ENCODE peak calls at places on chromosomes 7 and 10, in seven cellular contexts. I is ovary, O is A549, A is HepG2, Q is HCT116, R is GM12892, V is body of pancreas. E is an unnamed sample.

GRCh38 chr7:20164420-20165145 is 52.6 kb downstream of the MACC1 start:
- DNase-seq in I (no peak), R (no peak), V (no peak), O (no peak), Q (no peak), A (no peak), E (no peak)

GRCh38 chr7:42186181-42186580 is 50.8 kb downstream of the GLI3 start:
- DNase-seq in V (no peak), Q (no peak), R (no peak), I (no peak), O (peak), A (no peak), E (no peak)

GRCh38 chr10:113177936-113178335 is 227.9 kb downstream of the TCF7L2 start:
- DNase-seq in O (no peak), R (no peak), A (no peak), Q (no peak), V (no peak), I (no peak), E (no peak)

GRCh38 chr7:75054744-75055527 is 18.7 kb downstream of the RCC1L start:
- DNase-seq in R (no peak), O (no peak), V (no peak), A (no peak), I (peak), Q (no peak), E (peak)

GRCh38 chr7:122689346-122690109 is 9.4 kb downstream of the RNF133 start:
- DNase-seq in O (no peak), R (no peak), I (no peak), V (no peak), Q (no peak), A (peak), E (no peak)

GRCh38 chr10:13915710-13916109 is 328.9 kb downstream of the PRPF18 start:
- DNase-seq in O (no peak), V (no peak), I (no peak), R (no peak), Q (no peak), A (peak), E (no peak)

GRCh38 chr10:121735248-121735647 is 137.0 kb upstream of the FGFR2 start:
- DNase-seq in V (no peak), Q (no peak), O (no peak), R (no peak), A (no peak), I (no peak), E (no peak)

GRCh38 chr7:117069379-117069778 is 116.1 kb downstream of the ST7 start:
- DNase-seq in A (no peak), Q (no peak), O (no peak), I (no peak), R (no peak), V (no peak), E (no peak)

GRCh38 chr7:137146996-137147720 is 196.4 kb downstream of the PTN start:
- DNase-seq in Q (no peak), R (no peak), A (no peak), O (no peak), I (no peak), V (no peak), E (no peak)

GRCh38 chr7:78852951-78853350 is 600.5 kb downstream of the MAGI2 start:
- DNase-seq in V (no peak), R (no peak), I (no peak), Q (no peak), O (no peak), A (no peak), E (peak)

GRCh38 chr7:116801092-116801710 is 61.2 kb upstream of the CAPZA2 start:
- DNase-seq in R (no peak), V (no peak), I (no peak), O (peak), Q (peak), A (peak), E (peak)

GRCh38 chr10:62639139-62639538 is 165.4 kb upstream of the ADO start:
- DNase-seq in A (no peak), O (no peak), Q (no peak), R (no peak), V (no peak), I (no peak), E (no peak)

GRCh38 chr7:12567015-12567414 is 3.5 kb upstream of the SCIN start:
- DNase-seq in Q (no peak), V (no peak), O (no peak), A (no peak), R (peak), I (no peak), E (no peak)

GRCh38 chr10:69636626-69637550 is 6.8 kb downstream of the FAM241B start:
- DNase-seq in I (no peak), V (peak), R (no peak), O (peak), Q (peak), A (no peak), E (peak)

GRCh38 chr7:131544449-131545425 is 11.7 kb downstream of the PODXL start:
- DNase-seq in O (peak), I (no peak), Q (no peak), V (no peak), A (peak), R (no peak), E (no peak)

GRCh38 chr7:45897042-45897690 is 8.9 kb downstream of the IGFBP1 start:
- DNase-seq in Q (no peak), O (no peak), R (no peak), V (no peak), A (no peak), I (no peak), E (no peak)

GRCh38 chr10:43885842-43886241 is 237.2 kb upstream of the ZNF32 start:
- DNase-seq in Q (no peak), R (no peak), I (no peak), A (no peak), O (no peak), V (peak), E (no peak)

GRCh38 chr10:62268399-62269076 is at the start of gene RTKN2:
- DNase-seq in Q (peak), I (peak), A (peak), R (peak), V (peak), O (peak), E (peak)

GRCh38 chr7:26101471-26102151 is 50.4 kb upstream of the NFE2L3 start:
- DNase-seq in Q (no peak), A (peak), I (no peak), V (no peak), R (no peak), O (no peak), E (no peak)

GRCh38 chr7:143901360-143901709 is 641 bp downstream of the TCAF1 start:
- DNase-seq in Q (no peak), O (no peak), I (peak), R (no peak), A (peak), V (peak), E (no peak)

GRCh38 chr7:108268200-108268820 is 138.1 kb upstream of the LAMB4 start:
- DNase-seq in Q (no peak), I (no peak), A (no peak), O (no peak), V (no peak), R (no peak), E (no peak)

GRCh38 chr7:80681272-80681885 is 42.9 kb downstream of the CD36 start:
- DNase-seq in A (peak), Q (peak), I (no peak), O (peak), V (no peak), R (no peak), E (no peak)

GRCh38 chr7:85041599-85042216 is 145.1 kb downstream of the SEMA3D start:
- DNase-seq in V (peak), A (peak), R (no peak), I (peak), O (peak), Q (peak), E (peak)

GRCh38 chr7:36514289-36515243 is 124.9 kb downstream of the ANLN start:
- DNase-seq in V (no peak), R (no peak), Q (no peak), A (no peak), I (no peak), O (no peak), E (no peak)

GRCh38 chr7:73856941-73857340 is 4.0 kb upstream of the TMEM270 start:
- DNase-seq in R (no peak), O (no peak), I (no peak), Q (no peak), V (no peak), A (no peak), E (no peak)

DNA sequence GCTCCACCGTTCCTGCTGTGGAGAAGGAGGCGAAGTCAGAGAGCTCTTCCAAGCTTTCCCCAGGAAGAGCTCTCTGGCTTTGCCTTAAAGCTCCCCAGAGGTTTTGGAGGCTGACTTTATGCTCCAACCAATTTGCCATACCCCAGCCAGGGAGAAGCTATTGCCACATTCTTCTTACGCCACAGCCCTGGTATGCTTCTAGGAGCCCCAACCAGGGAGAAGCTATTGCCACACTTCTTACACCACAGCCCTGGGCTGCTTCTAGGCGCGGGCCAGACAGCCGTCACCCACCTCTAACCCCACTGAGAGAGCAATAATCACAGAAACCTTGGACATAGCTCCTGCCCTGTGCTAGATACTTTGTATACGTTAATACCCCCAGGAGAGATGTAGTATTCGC is 951 bp downstream of the ELOVL3 start:
- DNase-seq in A (peak), Q (no peak), R (no peak), V (no peak), O (no peak), I (no peak), E (no peak)
- TF ChIP-seq POLR2A in A (no peak), Q (no peak), R (no peak), V (no peak), O (no peak), I (no peak), E (no peak)

DNA sequence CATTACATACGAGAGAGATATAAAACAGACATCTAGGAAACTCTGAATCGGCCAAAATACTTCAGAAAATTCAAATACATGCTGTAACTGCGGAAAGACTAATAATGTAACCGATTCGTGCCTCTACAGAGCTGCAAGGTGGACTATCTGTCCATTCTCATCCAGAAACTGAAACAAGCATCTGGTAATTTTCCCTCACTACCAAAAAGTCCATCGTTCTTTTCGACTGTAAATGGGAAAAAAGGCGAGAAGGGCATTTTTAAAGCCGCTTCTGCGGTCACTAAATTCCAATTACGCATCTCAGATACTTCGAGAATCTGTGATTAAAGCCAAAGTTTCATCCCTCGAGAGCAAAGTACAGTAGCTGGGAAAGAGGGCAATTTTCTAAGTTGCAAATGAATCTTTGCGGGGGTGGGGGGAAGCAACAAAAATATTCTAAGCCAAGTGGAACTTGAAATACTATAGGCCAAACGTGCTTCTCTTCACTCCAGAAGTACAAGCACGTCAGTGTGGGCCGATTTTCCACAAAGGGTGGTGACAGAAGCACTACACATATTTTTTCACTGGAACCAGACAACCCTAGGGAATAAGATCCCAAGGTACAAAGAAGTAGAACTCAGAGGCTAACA is 1.2 kb downstream of the OGA start:
- DNase-seq in I (no peak), O (no peak), Q (no peak), A (no peak), V (no peak), R (no peak), E (no peak)
- TF ChIP-seq POLR2A in I (no peak), O (no peak), Q (no peak), A (no peak), V (no peak), R (no peak), E (no peak)

DNA sequence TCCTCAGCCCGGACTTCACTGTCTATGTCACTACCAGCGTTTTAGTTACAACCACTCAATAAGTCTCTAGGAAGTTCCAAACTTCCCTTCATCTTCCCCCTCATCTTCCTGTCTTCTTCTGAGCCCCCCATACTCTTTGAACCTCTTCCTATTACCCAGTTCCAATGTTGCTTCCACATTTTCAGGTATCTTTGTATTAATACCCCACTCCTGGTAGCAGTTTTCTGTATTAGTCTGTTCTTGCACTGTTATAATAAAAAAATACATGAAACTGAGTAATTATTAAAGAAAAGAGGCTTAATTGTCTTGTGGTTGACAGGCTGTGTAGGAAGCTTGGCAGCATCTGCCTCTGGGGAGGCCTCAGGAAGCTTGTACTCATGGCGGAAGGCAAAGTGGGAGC is 218.6 kb downstream of the BICC1 start:
- DNase-seq in O (no peak), I (no peak), Q (no peak), R (no peak), A (no peak), V (no peak), E (no peak)
- TF ChIP-seq POLR2A in O (no peak), I (no peak), Q (no peak), R (no peak), A (no peak), V (no peak), E (no peak)

GRCh38 chr10:27155073-27155754 is at the start of gene MASTL:
- DNase-seq in Q (peak), A (peak), R (peak), V (peak), O (peak), I (peak), E (peak)
- TF ChIP-seq POLR2A in Q (peak), A (peak), R (peak), V (peak), O (peak), I (peak), E (peak)

GRCh38 chr10:104233817-104234216 is 1.7 kb upstream of the CFAP43 start:
- DNase-seq in V (no peak), R (no peak), A (peak), Q (no peak), O (peak), I (no peak), E (no peak)

GRCh38 chr10:104232613-104233102 is 494 bp upstream of the CFAP43 start:
- DNase-seq in A (peak), V (peak), I (no peak), O (no peak), Q (no peak), R (no peak), E (no peak)

GRCh38 chr10:104234934-104235333 is 2.8 kb upstream of the CFAP43 start:
- DNase-seq in I (no peak), A (no peak), V (no peak), Q (no peak), R (no peak), O (no peak), E (no peak)

GRCh38 chr10:104230490-104230889 is 1.7 kb downstream of the CFAP43 start:
- DNase-seq in A (no peak), R (no peak), O (no peak), Q (no peak), I (no peak), V (no peak), E (no peak)

DNA sequence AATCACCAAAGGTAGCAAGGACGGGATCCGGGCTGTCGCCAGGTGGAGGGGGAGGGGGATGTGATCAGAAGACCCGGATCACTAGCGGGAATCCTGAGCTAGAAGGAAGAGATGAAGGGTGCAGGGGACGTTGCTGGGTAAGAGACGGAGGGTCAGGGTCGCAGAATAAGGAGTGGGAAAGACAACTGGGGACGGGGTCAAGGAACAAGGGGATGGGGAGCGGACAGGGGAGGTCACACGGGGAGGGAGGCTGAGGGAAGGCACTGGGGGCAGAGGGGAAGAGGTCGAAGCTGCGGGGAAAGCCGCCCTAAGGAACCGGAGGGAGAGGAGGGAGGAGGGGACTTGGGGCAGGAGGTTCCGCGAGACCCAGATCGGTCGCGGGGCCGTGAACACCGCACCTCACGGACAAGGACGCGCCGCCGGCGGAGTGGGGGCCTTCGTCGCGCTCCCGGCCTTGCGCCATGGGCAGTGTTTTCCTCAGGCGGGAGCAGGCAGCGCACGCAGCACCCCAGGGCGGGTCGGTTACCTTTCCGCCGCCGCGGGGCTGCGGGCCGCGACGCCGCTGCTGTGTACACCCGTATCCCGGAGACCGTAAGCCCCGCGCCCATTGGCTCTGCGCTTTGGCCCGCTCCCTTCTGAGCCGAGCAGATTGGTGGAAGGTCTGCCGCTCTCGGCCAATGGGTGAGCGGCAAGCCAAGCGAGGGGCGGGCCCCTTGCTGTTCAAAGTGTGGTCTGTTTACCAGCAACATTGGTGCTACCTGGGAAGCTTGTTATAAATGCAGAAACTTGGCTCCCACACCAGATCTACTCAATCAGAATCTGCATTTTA is at the start of gene CFAP43:
- DNase-seq in Q (peak), I (peak), A (peak), V (peak), O (peak), R (peak), E (peak)
- TF ChIP-seq POLR2A in Q (no peak), I (peak), A (peak), V (peak), O (peak), R (no peak), E (peak)

GRCh38 chr7:76327610-76328009 is 25.1 kb downstream of the HSPB1 start:
- DNase-seq in Q (no peak), O (no peak), V (no peak), I (no peak), A (no peak), R (no peak), E (no peak)

GRCh38 chr7:76325811-76326210 is 23.3 kb downstream of the HSPB1 start:
- DNase-seq in Q (no peak), O (no peak), A (no peak), I (no peak), V (no peak), R (no peak), E (no peak)

GRCh38 chr7:76328390-76328789 is 25.9 kb downstream of the HSPB1 start:
- DNase-seq in A (no peak), I (no peak), V (no peak), R (no peak), O (no peak), Q (no peak), E (no peak)

GRCh38 chr7:76326646-76327233 is 24.3 kb downstream of the HSPB1 start:
- DNase-seq in Q (no peak), A (no peak), R (no peak), I (no peak), O (peak), V (no peak), E (no peak)

GRCh38 chr7:76325092-76325491 is 22.6 kb downstream of the HSPB1 start:
- DNase-seq in A (no peak), I (no peak), R (no peak), O (no peak), Q (no peak), V (no peak), E (no peak)
- TF ChIP-seq POLR2A in A (no peak), I (no peak), R (no peak), O (no peak), Q (no peak), V (no peak), E (no peak)

GRCh38 chr10:73785221-73785720 is at the start of gene ZSWIM8:
- DNase-seq in I (peak), R (peak), Q (peak), V (peak), A (peak), O (peak), E (peak)
- TF ChIP-seq POLR2A in I (peak), R (peak), Q (peak), V (peak), A (peak), O (peak), E (peak)

GRCh38 chr10:44982496-44982895 is 3.9 kb upstream of the DEPP1 start:
- DNase-seq in O (no peak), R (no peak), Q (no peak), A (no peak), I (peak), V (no peak), E (no peak)

GRCh38 chr10:44980309-44981171 is 1.9 kb upstream of the DEPP1 start:
- DNase-seq in V (peak), Q (no peak), A (peak), O (no peak), I (peak), R (no peak), E (no peak)

GRCh38 chr10:44983066-44983894 is 4.7 kb upstream of the DEPP1 start:
- DNase-seq in Q (no peak), O (no peak), R (no peak), I (peak), V (peak), A (no peak), E (no peak)

GRCh38 chr10:44982114-44982460 is 3.5 kb upstream of the DEPP1 start:
- DNase-seq in O (no peak), Q (no peak), I (peak), R (no peak), A (no peak), V (peak), E (peak)

DNA sequence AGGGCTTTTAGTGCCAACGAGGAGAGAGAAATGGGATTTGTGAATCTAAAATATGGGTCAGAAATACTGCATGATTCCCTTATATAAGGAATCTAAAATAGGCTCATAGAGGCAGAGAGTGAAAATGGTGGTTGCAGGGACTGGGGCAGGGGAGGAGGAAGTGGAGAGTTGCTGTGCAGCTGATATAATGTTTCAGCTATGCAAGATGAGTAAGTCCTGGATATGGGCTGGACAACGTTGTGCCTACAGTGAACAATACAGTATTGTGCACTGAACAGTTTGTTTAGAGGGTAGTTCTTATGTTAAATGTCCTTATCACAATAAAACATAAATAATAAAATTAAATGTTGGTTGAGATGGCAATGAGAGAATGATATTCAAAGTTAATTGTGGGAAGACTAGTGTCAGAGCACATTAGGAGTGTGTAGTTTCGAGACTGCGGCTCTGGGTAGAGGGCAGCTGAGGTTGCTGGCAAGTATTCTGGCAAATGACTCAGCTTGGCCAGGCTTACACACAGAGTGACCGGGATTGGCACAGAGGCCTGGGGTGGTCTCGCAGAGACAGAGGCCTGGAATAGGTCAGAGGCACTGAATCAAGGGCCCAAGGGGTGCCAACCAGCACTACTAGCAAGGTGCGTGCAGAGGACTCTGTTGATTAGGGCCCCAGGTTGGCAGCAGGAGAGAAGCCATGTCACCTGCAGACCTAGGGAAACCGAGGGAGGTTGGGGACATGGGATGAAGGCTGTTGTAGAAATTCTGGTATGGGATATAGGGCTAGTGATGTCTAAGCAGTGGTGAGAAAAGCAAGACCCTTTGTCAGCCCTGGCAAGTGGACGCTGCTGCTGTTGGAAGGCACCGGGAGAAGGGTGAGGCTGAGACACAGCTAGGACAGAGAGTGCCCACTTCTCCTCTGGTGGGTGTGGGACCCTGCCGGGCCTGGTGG is 2.8 kb upstream of the DEPP1 start:
- DNase-seq in V (peak), Q (peak), A (peak), R (no peak), I (peak), O (peak), E (peak)
- TF ChIP-seq POLR2A in V (no peak), Q (no peak), A (no peak), R (no peak), I (no peak), O (no peak), E (peak)

E was measured in H54.